ENCODE peak calls at places on chromosomes 5 and 9, in ten cellular contexts. One of them, this sample, is unnamed.

GRCh38 chr9:98708103-98708932 is 417 bp downstream of the GABBR2 start:
- DNase-seq in GM04503: no peak
- DNase-seq in WTC11: peak
- DNase-seq in sciatic nerve: no peak
- DNase-seq in fibroblast of mammary gland: no peak
- DNase-seq in effector memory CD4-positive, alpha-beta T cell: no peak
- DNase-seq in RKO: no peak
- DNase-seq in stimulated activated CD4-positive, alpha-beta T cell treated with anti-CD3 and anti-CD28 coated beads, TNF-alpha, amount 100 ng/mL, for 24 hours: no peak
- DNase-seq in iris pigment epithelial cell: no peak
- DNase-seq in stimulated activated CD8-positive, alpha-beta memory T cell treated with anti-CD3 and anti-CD28 coated beads, Interleukin-7, amount 100 ng/mL, for 1 hour: no peak
- DNase-seq in this sample: peak

GRCh38 chr5:137506296-137506695 is 7.2 kb upstream of the SPOCK1 start:
- DNase-seq in sciatic nerve: no peak
- DNase-seq in fibroblast of mammary gland: no peak
- DNase-seq in GM04503: no peak
- DNase-seq in stimulated activated CD4-positive, alpha-beta T cell treated with anti-CD3 and anti-CD28 coated beads, TNF-alpha, amount 100 ng/mL, for 24 hours: no peak
- DNase-seq in iris pigment epithelial cell: no peak
- DNase-seq in stimulated activated CD8-positive, alpha-beta memory T cell treated with anti-CD3 and anti-CD28 coated beads, Interleukin-7, amount 100 ng/mL, for 1 hour: no peak
- DNase-seq in RKO: no peak
- DNase-seq in effector memory CD4-positive, alpha-beta T cell: no peak
- DNase-seq in WTC11: no peak
- DNase-seq in this sample: no peak

GRCh38 chr5:30384171-30384570 is 809.3 kb upstream of the CDH6 start:
- DNase-seq in fibroblast of mammary gland: no peak
- DNase-seq in iris pigment epithelial cell: no peak
- DNase-seq in effector memory CD4-positive, alpha-beta T cell: no peak
- DNase-seq in stimulated activated CD4-positive, alpha-beta T cell treated with anti-CD3 and anti-CD28 coated beads, TNF-alpha, amount 100 ng/mL, for 24 hours: no peak
- DNase-seq in RKO: no peak
- DNase-seq in sciatic nerve: no peak
- DNase-seq in GM04503: no peak
- DNase-seq in WTC11: no peak
- DNase-seq in stimulated activated CD8-positive, alpha-beta memory T cell treated with anti-CD3 and anti-CD28 coated beads, Interleukin-7, amount 100 ng/mL, for 1 hour: no peak
- DNase-seq in this sample: no peak

GRCh38 chr9:137506702-137507171 is 43.5 kb downstream of the PNPLA7 start:
- DNase-seq in stimulated activated CD4-positive, alpha-beta T cell treated with anti-CD3 and anti-CD28 coated beads, TNF-alpha, amount 100 ng/mL, for 24 hours: no peak
- DNase-seq in sciatic nerve: no peak
- DNase-seq in iris pigment epithelial cell: peak
- DNase-seq in WTC11: no peak
- DNase-seq in effector memory CD4-positive, alpha-beta T cell: no peak
- DNase-seq in GM04503: peak
- DNase-seq in stimulated activated CD8-positive, alpha-beta memory T cell treated with anti-CD3 and anti-CD28 coated beads, Interleukin-7, amount 100 ng/mL, for 1 hour: no peak
- DNase-seq in RKO: no peak
- DNase-seq in fibroblast of mammary gland: peak
- DNase-seq in this sample: no peak

GRCh38 chr5:176737001-176737745 is 73.2 kb upstream of the UNC5A start:
- DNase-seq in effector memory CD4-positive, alpha-beta T cell: no peak
- DNase-seq in stimulated activated CD4-positive, alpha-beta T cell treated with anti-CD3 and anti-CD28 coated beads, TNF-alpha, amount 100 ng/mL, for 24 hours: no peak
- DNase-seq in fibroblast of mammary gland: no peak
- DNase-seq in stimulated activated CD8-positive, alpha-beta memory T cell treated with anti-CD3 and anti-CD28 coated beads, Interleukin-7, amount 100 ng/mL, for 1 hour: no peak
- DNase-seq in GM04503: no peak
- DNase-seq in sciatic nerve: peak
- DNase-seq in RKO: no peak
- DNase-seq in iris pigment epithelial cell: no peak
- DNase-seq in WTC11: no peak
- DNase-seq in this sample: peak

GRCh38 chr5:137935694-137936093 is 46.4 kb downstream of the PKD2L2 start:
- DNase-seq in iris pigment epithelial cell: no peak
- DNase-seq in effector memory CD4-positive, alpha-beta T cell: no peak
- DNase-seq in fibroblast of mammary gland: no peak
- DNase-seq in stimulated activated CD4-positive, alpha-beta T cell treated with anti-CD3 and anti-CD28 coated beads, TNF-alpha, amount 100 ng/mL, for 24 hours: no peak
- DNase-seq in RKO: no peak
- DNase-seq in GM04503: no peak
- DNase-seq in WTC11: no peak
- DNase-seq in sciatic nerve: no peak
- DNase-seq in stimulated activated CD8-positive, alpha-beta memory T cell treated with anti-CD3 and anti-CD28 coated beads, Interleukin-7, amount 100 ng/mL, for 1 hour: no peak
- DNase-seq in this sample: no peak

GRCh38 chr9:14396171-14396570 is 82.2 kb upstream of the NFIB start:
- DNase-seq in sciatic nerve: no peak
- DNase-seq in GM04503: no peak
- DNase-seq in RKO: no peak
- DNase-seq in stimulated activated CD8-positive, alpha-beta memory T cell treated with anti-CD3 and anti-CD28 coated beads, Interleukin-7, amount 100 ng/mL, for 1 hour: no peak
- DNase-seq in iris pigment epithelial cell: no peak
- DNase-seq in fibroblast of mammary gland: no peak
- DNase-seq in WTC11: no peak
- DNase-seq in effector memory CD4-positive, alpha-beta T cell: no peak
- DNase-seq in stimulated activated CD4-positive, alpha-beta T cell treated with anti-CD3 and anti-CD28 coated beads, TNF-alpha, amount 100 ng/mL, for 24 hours: no peak
- DNase-seq in this sample: no peak

GRCh38 chr5:134041570-134042411 is 37.0 kb upstream of the VDAC1 start:
- DNase-seq in effector memory CD4-positive, alpha-beta T cell: no peak
- DNase-seq in sciatic nerve: no peak
- DNase-seq in stimulated activated CD4-positive, alpha-beta T cell treated with anti-CD3 and anti-CD28 coated beads, TNF-alpha, amount 100 ng/mL, for 24 hours: no peak
- DNase-seq in iris pigment epithelial cell: no peak
- DNase-seq in WTC11: no peak
- DNase-seq in RKO: no peak
- DNase-seq in stimulated activated CD8-positive, alpha-beta memory T cell treated with anti-CD3 and anti-CD28 coated beads, Interleukin-7, amount 100 ng/mL, for 1 hour: no peak
- DNase-seq in GM04503: no peak
- DNase-seq in fibroblast of mammary gland: peak
- DNase-seq in this sample: no peak

GRCh38 chr9:87389936-87390335 is 107.7 kb upstream of the DAPK1 start:
- DNase-seq in fibroblast of mammary gland: no peak
- DNase-seq in RKO: no peak
- DNase-seq in effector memory CD4-positive, alpha-beta T cell: no peak
- DNase-seq in stimulated activated CD4-positive, alpha-beta T cell treated with anti-CD3 and anti-CD28 coated beads, TNF-alpha, amount 100 ng/mL, for 24 hours: no peak
- DNase-seq in iris pigment epithelial cell: peak
- DNase-seq in sciatic nerve: no peak
- DNase-seq in stimulated activated CD8-positive, alpha-beta memory T cell treated with anti-CD3 and anti-CD28 coated beads, Interleukin-7, amount 100 ng/mL, for 1 hour: no peak
- DNase-seq in WTC11: no peak
- DNase-seq in GM04503: no peak
- DNase-seq in this sample: no peak

GRCh38 chr9:134065720-134066419 is 2.0 kb downstream of the BRD3 start:
- DNase-seq in fibroblast of mammary gland: peak
- DNase-seq in effector memory CD4-positive, alpha-beta T cell: no peak
- DNase-seq in GM04503: peak
- DNase-seq in iris pigment epithelial cell: peak
- DNase-seq in sciatic nerve: peak
- DNase-seq in WTC11: no peak
- DNase-seq in stimulated activated CD4-positive, alpha-beta T cell treated with anti-CD3 and anti-CD28 coated beads, TNF-alpha, amount 100 ng/mL, for 24 hours: peak
- DNase-seq in RKO: peak
- DNase-seq in stimulated activated CD8-positive, alpha-beta memory T cell treated with anti-CD3 and anti-CD28 coated beads, Interleukin-7, amount 100 ng/mL, for 1 hour: peak
- DNase-seq in this sample: no peak

GRCh38 chr5:177194278-177194677 is 60.7 kb downstream of the NSD1 start:
- DNase-seq in WTC11: no peak
- DNase-seq in GM04503: peak
- DNase-seq in RKO: peak
- DNase-seq in effector memory CD4-positive, alpha-beta T cell: no peak
- DNase-seq in fibroblast of mammary gland: peak
- DNase-seq in iris pigment epithelial cell: peak
- DNase-seq in sciatic nerve: no peak
- DNase-seq in stimulated activated CD4-positive, alpha-beta T cell treated with anti-CD3 and anti-CD28 coated beads, TNF-alpha, amount 100 ng/mL, for 24 hours: no peak
- DNase-seq in stimulated activated CD8-positive, alpha-beta memory T cell treated with anti-CD3 and anti-CD28 coated beads, Interleukin-7, amount 100 ng/mL, for 1 hour: no peak
- DNase-seq in this sample: no peak

GRCh38 chr9:38145526-38146053 is 76.6 kb upstream of the SHB start:
- DNase-seq in stimulated activated CD4-positive, alpha-beta T cell treated with anti-CD3 and anti-CD28 coated beads, TNF-alpha, amount 100 ng/mL, for 24 hours: no peak
- DNase-seq in iris pigment epithelial cell: no peak
- DNase-seq in GM04503: no peak
- DNase-seq in sciatic nerve: peak
- DNase-seq in stimulated activated CD8-positive, alpha-beta memory T cell treated with anti-CD3 and anti-CD28 coated beads, Interleukin-7, amount 100 ng/mL, for 1 hour: no peak
- DNase-seq in RKO: no peak
- DNase-seq in fibroblast of mammary gland: no peak
- DNase-seq in WTC11: peak
- DNase-seq in effector memory CD4-positive, alpha-beta T cell: no peak
- DNase-seq in this sample: no peak

GRCh38 chr5:103315455-103315854 is 56.9 kb downstream of the MACIR start:
- DNase-seq in stimulated activated CD4-positive, alpha-beta T cell treated with anti-CD3 and anti-CD28 coated beads, TNF-alpha, amount 100 ng/mL, for 24 hours: no peak
- DNase-seq in iris pigment epithelial cell: no peak
- DNase-seq in GM04503: no peak
- DNase-seq in effector memory CD4-positive, alpha-beta T cell: no peak
- DNase-seq in RKO: no peak
- DNase-seq in stimulated activated CD8-positive, alpha-beta memory T cell treated with anti-CD3 and anti-CD28 coated beads, Interleukin-7, amount 100 ng/mL, for 1 hour: no peak
- DNase-seq in sciatic nerve: no peak
- DNase-seq in fibroblast of mammary gland: no peak
- DNase-seq in WTC11: no peak
- DNase-seq in this sample: no peak

GRCh38 chr9:138077126-138077525 is 199.5 kb downstream of the CACNA1B start:
- DNase-seq in GM04503: no peak
- DNase-seq in sciatic nerve: peak
- DNase-seq in WTC11: no peak
- DNase-seq in stimulated activated CD8-positive, alpha-beta memory T cell treated with anti-CD3 and anti-CD28 coated beads, Interleukin-7, amount 100 ng/mL, for 1 hour: no peak
- DNase-seq in effector memory CD4-positive, alpha-beta T cell: no peak
- DNase-seq in iris pigment epithelial cell: no peak
- DNase-seq in fibroblast of mammary gland: no peak
- DNase-seq in stimulated activated CD4-positive, alpha-beta T cell treated with anti-CD3 and anti-CD28 coated beads, TNF-alpha, amount 100 ng/mL, for 24 hours: no peak
- DNase-seq in RKO: no peak
- DNase-seq in this sample: no peak

GRCh38 chr5:36691993-36692392 is 85.6 kb downstream of the SLC1A3 start:
- DNase-seq in sciatic nerve: no peak
- DNase-seq in stimulated activated CD8-positive, alpha-beta memory T cell treated with anti-CD3 and anti-CD28 coated beads, Interleukin-7, amount 100 ng/mL, for 1 hour: no peak
- DNase-seq in effector memory CD4-positive, alpha-beta T cell: no peak
- DNase-seq in GM04503: peak
- DNase-seq in iris pigment epithelial cell: no peak
- DNase-seq in RKO: no peak
- DNase-seq in stimulated activated CD4-positive, alpha-beta T cell treated with anti-CD3 and anti-CD28 coated beads, TNF-alpha, amount 100 ng/mL, for 24 hours: no peak
- DNase-seq in WTC11: no peak
- DNase-seq in fibroblast of mammary gland: peak
- DNase-seq in this sample: no peak

GRCh38 chr9:16824545-16825041 is 45.9 kb downstream of the BNC2 start:
- DNase-seq in fibroblast of mammary gland: peak
- DNase-seq in stimulated activated CD8-positive, alpha-beta memory T cell treated with anti-CD3 and anti-CD28 coated beads, Interleukin-7, amount 100 ng/mL, for 1 hour: no peak
- DNase-seq in effector memory CD4-positive, alpha-beta T cell: no peak
- DNase-seq in GM04503: no peak
- DNase-seq in iris pigment epithelial cell: peak
- DNase-seq in WTC11: no peak
- DNase-seq in stimulated activated CD4-positive, alpha-beta T cell treated with anti-CD3 and anti-CD28 coated beads, TNF-alpha, amount 100 ng/mL, for 24 hours: no peak
- DNase-seq in sciatic nerve: no peak
- DNase-seq in RKO: peak
- DNase-seq in this sample: peak

GRCh38 chr5:58851571-58851970 is 268.7 kb downstream of the RAB3C start:
- DNase-seq in WTC11: no peak
- DNase-seq in iris pigment epithelial cell: no peak
- DNase-seq in sciatic nerve: no peak
- DNase-seq in RKO: no peak
- DNase-seq in fibroblast of mammary gland: no peak
- DNase-seq in GM04503: no peak
- DNase-seq in effector memory CD4-positive, alpha-beta T cell: no peak
- DNase-seq in stimulated activated CD8-positive, alpha-beta memory T cell treated with anti-CD3 and anti-CD28 coated beads, Interleukin-7, amount 100 ng/mL, for 1 hour: no peak
- DNase-seq in stimulated activated CD4-positive, alpha-beta T cell treated with anti-CD3 and anti-CD28 coated beads, TNF-alpha, amount 100 ng/mL, for 24 hours: no peak
- DNase-seq in this sample: no peak

GRCh38 chr9:87944687-87945086 is 26.9 kb downstream of the SPATA31C1 start:
- DNase-seq in iris pigment epithelial cell: no peak
- DNase-seq in sciatic nerve: no peak
- DNase-seq in fibroblast of mammary gland: no peak
- DNase-seq in effector memory CD4-positive, alpha-beta T cell: no peak
- DNase-seq in stimulated activated CD8-positive, alpha-beta memory T cell treated with anti-CD3 and anti-CD28 coated beads, Interleukin-7, amount 100 ng/mL, for 1 hour: no peak
- DNase-seq in stimulated activated CD4-positive, alpha-beta T cell treated with anti-CD3 and anti-CD28 coated beads, TNF-alpha, amount 100 ng/mL, for 24 hours: no peak
- DNase-seq in WTC11: no peak
- DNase-seq in RKO: no peak
- DNase-seq in GM04503: no peak
- DNase-seq in this sample: no peak

GRCh38 chr5:177444106-177445051 is 2.2 kb upstream of the PRR7 start:
- DNase-seq in fibroblast of mammary gland: no peak
- DNase-seq in RKO: no peak
- DNase-seq in WTC11: no peak
- DNase-seq in stimulated activated CD8-positive, alpha-beta memory T cell treated with anti-CD3 and anti-CD28 coated beads, Interleukin-7, amount 100 ng/mL, for 1 hour: no peak
- DNase-seq in effector memory CD4-positive, alpha-beta T cell: no peak
- DNase-seq in sciatic nerve: no peak
- DNase-seq in stimulated activated CD4-positive, alpha-beta T cell treated with anti-CD3 and anti-CD28 coated beads, TNF-alpha, amount 100 ng/mL, for 24 hours: no peak
- DNase-seq in GM04503: no peak
- DNase-seq in iris pigment epithelial cell: no peak
- DNase-seq in this sample: no peak

GRCh38 chr5:71969464-71969863 is 137.8 kb upstream of the MAP1B start:
- DNase-seq in iris pigment epithelial cell: no peak
- DNase-seq in stimulated activated CD8-positive, alpha-beta memory T cell treated with anti-CD3 and anti-CD28 coated beads, Interleukin-7, amount 100 ng/mL, for 1 hour: no peak
- DNase-seq in RKO: no peak
- DNase-seq in effector memory CD4-positive, alpha-beta T cell: no peak
- DNase-seq in sciatic nerve: no peak
- DNase-seq in stimulated activated CD4-positive, alpha-beta T cell treated with anti-CD3 and anti-CD28 coated beads, TNF-alpha, amount 100 ng/mL, for 24 hours: no peak
- DNase-seq in fibroblast of mammary gland: peak
- DNase-seq in WTC11: no peak
- DNase-seq in GM04503: no peak
- DNase-seq in this sample: peak

GRCh38 chr5:79526928-79527327 is 13.0 kb upstream of the HOMER1 start:
- DNase-seq in GM04503: no peak
- DNase-seq in WTC11: no peak
- DNase-seq in sciatic nerve: no peak
- DNase-seq in stimulated activated CD8-positive, alpha-beta memory T cell treated with anti-CD3 and anti-CD28 coated beads, Interleukin-7, amount 100 ng/mL, for 1 hour: no peak
- DNase-seq in RKO: no peak
- DNase-seq in stimulated activated CD4-positive, alpha-beta T cell treated with anti-CD3 and anti-CD28 coated beads, TNF-alpha, amount 100 ng/mL, for 24 hours: no peak
- DNase-seq in effector memory CD4-positive, alpha-beta T cell: no peak
- DNase-seq in fibroblast of mammary gland: no peak
- DNase-seq in iris pigment epithelial cell: no peak
- DNase-seq in this sample: no peak

GRCh38 chr9:4461434-4461833 is 28.8 kb upstream of the SLC1A1 start:
- DNase-seq in stimulated activated CD4-positive, alpha-beta T cell treated with anti-CD3 and anti-CD28 coated beads, TNF-alpha, amount 100 ng/mL, for 24 hours: no peak
- DNase-seq in RKO: no peak
- DNase-seq in GM04503: no peak
- DNase-seq in iris pigment epithelial cell: no peak
- DNase-seq in WTC11: no peak
- DNase-seq in effector memory CD4-positive, alpha-beta T cell: no peak
- DNase-seq in sciatic nerve: no peak
- DNase-seq in fibroblast of mammary gland: no peak
- DNase-seq in stimulated activated CD8-positive, alpha-beta memory T cell treated with anti-CD3 and anti-CD28 coated beads, Interleukin-7, amount 100 ng/mL, for 1 hour: no peak
- DNase-seq in this sample: no peak